ENCODE peak calls at places on chromosomes 2 and 18, in seven cellular contexts. A, K, O, X, C, W and J are unnamed samples.

GRCh38 chr2:37721219-37721600 is 49.8 kb upstream of the CDC42EP3 start:
- DNase-seq in A (no peak), K (peak), O (no peak), X (peak), C (no peak), W (no peak), J (no peak)

GRCh38 chr2:112938904-112939303 is 27.9 kb downstream of the IL37 start:
- DNase-seq in A (peak), K (peak), O (no peak), X (no peak), C (no peak), W (no peak), J (peak)

GRCh38 chr2:147214900-147215299 is 629.9 kb upstream of the ACVR2A start:
- DNase-seq in A (no peak), K (peak), O (no peak), X (no peak), C (no peak), W (no peak), J (no peak)

GRCh38 chr2:235494716-235495372 is 1.0 kb downstream of the AGAP1 start:
- DNase-seq in A (no peak), K (peak), O (peak), X (peak), C (peak), W (peak), J (peak)

GRCh38 chr2:72012886-72013574 is 134.6 kb downstream of the CYP26B1 start:
- DNase-seq in A (no peak), K (peak), O (no peak), X (no peak), C (no peak), W (no peak), J (no peak)

GRCh38 chr2:11342561-11343343 is 1.7 kb downstream of the ROCK2 start:
- DNase-seq in A (no peak), K (peak), O (no peak), X (peak), C (peak), W (no peak), J (no peak)

GRCh38 chr2:99404800-99405669 is 67.8 kb downstream of the EIF5B start:
- DNase-seq in A (no peak), K (no peak), O (no peak), X (no peak), C (no peak), W (no peak), J (no peak)

GRCh38 chr2:149613712-149614111 is 26.1 kb upstream of the MMADHC start:
- DNase-seq in A (no peak), K (peak), O (no peak), X (peak), C (no peak), W (no peak), J (no peak)

GRCh38 chr18:59353079-59353680 is 5.9 kb downstream of the LMAN1 start:
- DNase-seq in A (no peak), K (no peak), O (no peak), X (no peak), C (no peak), W (no peak), J (no peak)

GRCh38 chr2:40255118-40255517 is 196.8 kb downstream of the SLC8A1 start:
- DNase-seq in A (no peak), K (no peak), O (no peak), X (no peak), C (no peak), W (no peak), J (no peak)

GRCh38 chr2:15660491-15661294 is 69.0 kb downstream of the DDX1 start:
- DNase-seq in A (no peak), K (no peak), O (no peak), X (no peak), C (no peak), W (no peak), J (no peak)

GRCh38 chr2:210586381-210586780 is 30.0 kb downstream of the CPS1 start:
- DNase-seq in A (no peak), K (peak), O (no peak), X (no peak), C (no peak), W (no peak), J (no peak)

GRCh38 chr2:16005819-16006536 is 65.6 kb downstream of the MYCN start:
- DNase-seq in A (no peak), K (no peak), O (peak), X (no peak), C (peak), W (no peak), J (no peak)

GRCh38 chr2:24047703-24048033 is 477 bp upstream of the WDCP start:
- DNase-seq in A (no peak), K (no peak), O (no peak), X (no peak), C (no peak), W (no peak), J (no peak)

GRCh38 chr2:28153851-28154250 is 238.8 kb upstream of the FOSL2 start:
- DNase-seq in A (no peak), K (no peak), O (no peak), X (no peak), C (no peak), W (no peak), J (no peak)

GRCh38 chr2:28150994-28151393 is 241.7 kb upstream of the FOSL2 start:
- DNase-seq in A (no peak), K (no peak), O (no peak), X (no peak), C (no peak), W (no peak), J (no peak)

GRCh38 chr2:28152585-28153284 is 239.9 kb upstream of the FOSL2 start:
- DNase-seq in A (no peak), K (peak), O (no peak), X (peak), C (no peak), W (no peak), J (no peak)

GRCh38 chr2:28155071-28155470 is 237.6 kb upstream of the FOSL2 start:
- DNase-seq in A (no peak), K (no peak), O (no peak), X (no peak), C (no peak), W (no peak), J (no peak)

DNA sequence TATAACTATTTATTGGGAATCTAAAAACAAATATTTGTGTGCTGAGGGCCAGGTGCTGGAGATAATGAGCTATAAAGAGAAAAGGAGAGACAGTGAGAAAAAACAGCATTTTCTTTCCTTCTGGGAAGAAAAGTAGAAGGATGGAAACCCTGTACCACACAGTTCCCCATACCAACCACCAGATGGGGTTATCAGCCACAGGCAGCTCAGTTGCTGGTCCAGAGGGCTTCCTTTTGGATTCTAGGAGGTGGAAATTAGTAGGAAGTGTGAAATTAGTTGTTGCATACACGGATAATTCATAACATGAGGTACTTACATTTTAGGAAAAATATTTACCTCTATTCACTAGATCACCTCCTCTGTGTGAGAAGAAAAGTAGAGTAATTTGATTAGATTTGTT is 237.0 kb upstream of the FOSL2 start:
- DNase-seq in A (no peak), K (no peak), O (no peak), X (no peak), C (peak), W (no peak), J (peak)
- TF ChIP-seq CTCF in A (peak), K (peak), O (peak), X (peak), C (peak), W (no peak), J (peak)

GRCh38 chr2:535222-535621 is 142.0 kb downstream of the TMEM18 start:
- DNase-seq in A (no peak), K (no peak), O (no peak), X (no peak), C (no peak), W (no peak), J (no peak)
- TF ChIP-seq CTCF in A (peak), K (no peak), O (no peak), X (no peak), C (no peak), W (no peak), J (no peak)

DNA sequence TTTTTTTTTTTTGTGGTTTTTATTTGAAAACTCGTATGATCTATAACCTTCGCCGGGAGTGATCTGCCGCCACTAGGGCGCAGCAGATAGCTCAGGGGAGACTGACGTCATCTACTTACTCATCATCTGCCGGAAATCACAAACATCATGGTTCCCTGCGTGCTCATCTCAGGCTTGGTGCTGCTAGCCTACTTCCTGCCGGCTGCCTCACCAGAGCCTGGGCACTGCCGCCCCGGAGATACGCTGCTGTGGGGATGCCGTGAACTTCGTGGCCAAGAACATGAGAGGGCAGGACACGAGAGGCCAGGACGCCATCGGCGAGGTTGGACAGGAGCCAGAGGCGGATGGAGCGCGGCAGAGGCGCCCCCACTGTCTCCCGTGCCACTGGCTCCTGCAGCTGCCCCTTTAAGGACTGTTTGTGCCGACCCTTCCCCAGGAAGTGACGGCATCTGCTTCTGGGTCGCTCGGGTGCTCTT is 68.8 kb downstream of the DOK6 start:
- DNase-seq in A (peak), K (no peak), O (no peak), X (no peak), C (peak), W (peak), J (peak)
- TF ChIP-seq CTCF in A (peak), K (peak), O (no peak), X (no peak), C (peak), W (no peak), J (no peak)

GRCh38 chr18:50341443-50341842 is 33.4 kb upstream of the SKA1 start:
- DNase-seq in A (no peak), K (no peak), O (no peak), X (no peak), C (no peak), W (no peak), J (no peak)
- TF ChIP-seq CTCF in A (no peak), K (no peak), O (no peak), X (no peak), C (no peak), W (no peak), J (no peak)

GRCh38 chr2:233062946-233063268 is 2.8 kb downstream of the INPP5D start:
- DNase-seq in A (no peak), K (no peak), O (no peak), X (no peak), C (no peak), W (no peak), J (peak)

GRCh38 chr2:233062447-233062842 is 2.3 kb downstream of the INPP5D start:
- DNase-seq in A (no peak), K (no peak), O (no peak), X (no peak), C (no peak), W (peak), J (no peak)

GRCh38 chr2:233061007-233061590 is 957 bp downstream of the INPP5D start:
- DNase-seq in A (peak), K (no peak), O (no peak), X (no peak), C (no peak), W (peak), J (peak)

GRCh38 chr2:233060500-233061006 is 411 bp downstream of the INPP5D start:
- DNase-seq in A (no peak), K (no peak), O (no peak), X (no peak), C (no peak), W (no peak), J (no peak)

GRCh38 chr2:233061591-233062446 is 1.7 kb downstream of the INPP5D start:
- DNase-seq in A (no peak), K (no peak), O (no peak), X (no peak), C (no peak), W (peak), J (peak)
- TF ChIP-seq CTCF in A (no peak), K (peak), O (peak), X (peak), C (no peak), W (no peak), J (peak)

GRCh38 chr2:181581534-181581933 is 75.4 kb downstream of the CERKL start:
- DNase-seq in A (no peak), K (no peak), O (no peak), X (no peak), C (no peak), W (no peak), J (peak)
- TF ChIP-seq CTCF in A (peak), K (no peak), O (peak), X (no peak), C (no peak), W (no peak), J (no peak)